ENCODE peak calls at places on chromosomes 13 and 19, in seven cellular contexts. V is activated CD4-positive, alpha-beta T cell treated with anti-CD3 and anti-CD28 coated beads, Interleukin-2, amount 50 U/mL, for 24 hours; P is A549; J is LoVo; K is NCI-H1694 treated with DMSO at 0.1 percent for 48 hours; A is AG10803; Q is SHP77. Y is an unnamed sample.

GRCh38 chr13:33235078-33235477 is 50.5 kb downstream of the STARD13 start:
- DNase-seq in K (no peak), J (no peak), Q (no peak), P (no peak), V (no peak), A (peak), Y (no peak)

GRCh38 chr19:38993271-38993670 is 17.7 kb upstream of the FBXO17 start:
- DNase-seq in Q (no peak), A (peak), V (no peak), P (peak), K (no peak), J (no peak), Y (no peak)

GRCh38 chr13:43300817-43301216 is 277.4 kb downstream of the DNAJC15 start:
- DNase-seq in A (peak), K (no peak), Q (no peak), V (no peak), P (no peak), J (no peak), Y (no peak)

GRCh38 chr13:58838615-58839014 is 1207.1 kb downstream of the PCDH17 start:
- DNase-seq in J (no peak), K (no peak), P (no peak), A (no peak), V (no peak), Q (no peak), Y (no peak)

GRCh38 chr19:49196527-49197240 is 39.1 kb downstream of the TRPM4 start:
- DNase-seq in P (no peak), A (no peak), K (no peak), J (no peak), V (no peak), Q (no peak), Y (no peak)

GRCh38 chr13:111165189-111165588 is 50.1 kb downstream of the ARHGEF7 start:
- DNase-seq in J (no peak), K (no peak), Q (no peak), V (no peak), A (no peak), P (no peak), Y (no peak)

GRCh38 chr13:30607908-30608307 is 9.8 kb upstream of the USPL1 start:
- DNase-seq in V (peak), J (no peak), A (no peak), K (no peak), P (no peak), Q (no peak), Y (peak)

GRCh38 chr13:75197803-75198202 is 284.2 kb downstream of the TBC1D4 start:
- DNase-seq in J (no peak), Q (no peak), V (no peak), A (no peak), P (no peak), K (peak), Y (no peak)

GRCh38 chr13:106534844-106535551 is 464 bp downstream of the EFNB2 start:
- DNase-seq in Q (no peak), A (peak), J (no peak), P (peak), K (peak), V (no peak), Y (no peak)

GRCh38 chr19:51702103-51702753 is 9.1 kb downstream of the SPACA6 start:
- DNase-seq in Q (no peak), K (no peak), A (peak), P (peak), J (no peak), V (no peak), Y (no peak)

GRCh38 chr13:24692541-24692940 is 12.3 kb downstream of the ATP12A start:
- DNase-seq in A (peak), K (no peak), P (no peak), J (no peak), Q (no peak), V (no peak), Y (no peak)

GRCh38 chr13:49444517-49445395 is 682 bp downstream of the SETDB2 start:
- DNase-seq in J (peak), K (no peak), Q (peak), V (peak), A (peak), P (no peak), Y (no peak)

GRCh38 chr13:24680258-24680920 is at the start of gene ATP12A:
- DNase-seq in Q (no peak), J (no peak), V (no peak), K (no peak), P (no peak), A (no peak), Y (no peak)

GRCh38 chr19:16394681-16395375 is 70.2 kb downstream of the KLF2 start:
- DNase-seq in V (no peak), A (peak), Q (no peak), P (no peak), K (no peak), J (no peak), Y (no peak)

GRCh38 chr19:37936166-37936565 is 29.2 kb downstream of the SIPA1L3 start:
- DNase-seq in V (no peak), J (peak), A (no peak), Q (peak), P (no peak), K (no peak), Y (no peak)

GRCh38 chr13:97004096-97004876 is 10.0 kb upstream of the OXGR1 start:
- DNase-seq in A (peak), Q (no peak), P (no peak), K (no peak), V (no peak), J (no peak), Y (no peak)

GRCh38 chr19:53538378-53539109 is 599 bp downstream of the ZNF331 start:
- DNase-seq in V (no peak), P (no peak), K (no peak), J (no peak), A (no peak), Q (no peak), Y (no peak)

GRCh38 chr19:13260883-13261653 is 110.9 kb downstream of the IER2 start:
- DNase-seq in V (peak), A (peak), P (peak), Q (no peak), K (no peak), J (peak), Y (no peak)

GRCh38 chr19:37920591-37921450 is 13.8 kb downstream of the SIPA1L3 start:
- DNase-seq in A (no peak), P (no peak), K (no peak), Q (no peak), V (no peak), J (no peak), Y (peak)

GRCh38 chr13:29384466-29384865 is 211.0 kb downstream of the SLC7A1 start:
- DNase-seq in K (no peak), Q (no peak), A (no peak), V (no peak), J (no peak), P (no peak), Y (no peak)

GRCh38 chr13:30615851-30616311 is 1.8 kb upstream of the USPL1 start:
- DNase-seq in A (peak), K (peak), Q (no peak), P (no peak), V (peak), J (peak), Y (no peak)

GRCh38 chr19:719081-719512 is 10.4 kb downstream of the PALM start:
- DNase-seq in A (peak), V (no peak), J (no peak), Q (no peak), P (no peak), K (no peak), Y (no peak)

GRCh38 chr13:75135325-75135825 is 346.6 kb downstream of the TBC1D4 start:
- DNase-seq in J (no peak), K (no peak), V (no peak), P (no peak), Q (no peak), A (peak), Y (no peak)

GRCh38 chr13:29522044-29522685 is 73.3 kb downstream of the SLC7A1 start:
- DNase-seq in K (no peak), P (no peak), A (peak), V (no peak), J (no peak), Q (no peak), Y (no peak)

GRCh38 chr13:51134763-51135365 is 23.8 kb upstream of the C13orf42 start:
- DNase-seq in P (no peak), A (no peak), V (no peak), J (no peak), Q (no peak), K (no peak), Y (no peak)

GRCh38 chr13:30370146-30370545 is 52.1 kb upstream of the UBE2L5 start:
- DNase-seq in P (no peak), V (no peak), A (no peak), J (no peak), Q (no peak), K (no peak), Y (no peak)

GRCh38 chr13:44719857-44720671 is 143.9 kb upstream of the TSC22D1 start:
- DNase-seq in A (peak), V (no peak), P (no peak), Q (no peak), K (no peak), J (no peak), Y (no peak)

GRCh38 chr19:1108291-1109031 is 4.7 kb downstream of the GPX4 start:
- DNase-seq in Q (no peak), A (no peak), V (no peak), J (no peak), K (no peak), P (no peak), Y (no peak)

Y was measured in NCI-H2029 treated with DMSO at 0.1 percent for 48 hours.